ENCODE peak calls at places on chromosomes 7 and 10, in five cellular contexts. S, R, H, E and W are unnamed samples.

GRCh38 chr10:124417846-124418725 is 637 bp downstream of the OAT start:
- DNase-seq in E (peak), R (peak), S (peak), H (peak), W (no peak)

GRCh38 chr10:43196131-43196980 is 58.1 kb downstream of the CSGALNACT2 start:
- DNase-seq in H (no peak), S (no peak), E (no peak), R (no peak), W (no peak)

GRCh38 chr7:107874605-107875446 is 16.2 kb upstream of the DLD start:
- DNase-seq in H (peak), S (peak), R (peak), E (peak), W (no peak)

GRCh38 chr10:119090968-119091367 is 10.4 kb upstream of the EIF3A start:
- DNase-seq in R (peak), S (no peak), E (no peak), H (peak), W (peak)

GRCh38 chr10:29517352-29517923 is 117.3 kb downstream of the SVIL start:
- DNase-seq in S (peak), R (peak), E (peak), H (peak), W (no peak)

GRCh38 chr7:4725014-4725951 is 43.2 kb downstream of the FOXK1 start:
- DNase-seq in S (no peak), R (peak), H (peak), E (peak), W (peak)

GRCh38 chr7:44045226-44046014 is 918 bp downstream of the DBNL start:
- DNase-seq in E (no peak), H (no peak), R (no peak), S (no peak), W (peak)

GRCh38 chr7:1811850-1812692 is 142.0 kb downstream of the ELFN1 start:
- DNase-seq in E (no peak), R (no peak), H (no peak), S (peak), W (peak)

GRCh38 chr10:113175756-113176651 is 226.0 kb downstream of the TCF7L2 start:
- DNase-seq in H (no peak), R (no peak), E (no peak), S (no peak), W (no peak)